ENCODE peak calls at places on chromosomes 4 and X, in six cellular contexts. V, Y, L, Q, R and B are unnamed samples.

GRCh38 chrX:73182502-73183114 is 32.0 kb downstream of the NAP1L2 start:
- DNase-seq in Y (no peak), Q (no peak), R (no peak), L (no peak), V (no peak), B (no peak)

GRCh38 chr4:147707892-147708672 is 23.8 kb upstream of the ARHGAP10 start:
- DNase-seq in V (peak; percentile 57), Y (peak; percentile 66), L (no peak), Q (no peak), R (peak; percentile 73), B (no peak)

GRCh38 chr4:28225005-28225404 is 1364.4 kb downstream of the STIM2 start:
- DNase-seq in V (peak; percentile 68), R (peak; percentile 77), L (peak; percentile 21), Q (peak; percentile 57), Y (peak; percentile 57), B (no peak)

GRCh38 chr4:12486995-12487394 is 997.1 kb downstream of the RAB28 start:
- DNase-seq in Q (no peak), V (no peak), L (no peak), R (no peak), Y (no peak), B (no peak)

GRCh38 chrX:102684772-102685520 is 27.3 kb upstream of the GPRASP2 start:
- DNase-seq in V (no peak), Y (no peak), L (no peak), R (no peak), Q (no peak), B (no peak)

GRCh38 chrX:63922221-63922620 is 137.2 kb upstream of the ARHGEF9 start:
- DNase-seq in L (no peak), R (no peak), Q (no peak), V (peak; percentile 70), Y (no peak), B (no peak)

GRCh38 chrX:115268421-115268820 is 21.1 kb upstream of the LUZP4 start:
- DNase-seq in Q (no peak), V (peak; percentile 7), R (peak; percentile 58), L (no peak), Y (peak; percentile 1), B (no peak)

GRCh38 chrX:154378059-154378798 is 866 bp upstream of the EMD start:
- DNase-seq in R (peak; percentile 73), Y (peak; percentile 70), V (peak; percentile 68), Q (peak; percentile 46), L (no peak), B (peak; percentile 99)

GRCh38 chr4:154714339-154715040 is 29.3 kb upstream of the LRAT start:
- DNase-seq in V (no peak), R (no peak), Q (no peak), Y (no peak), L (no peak), B (no peak)

GRCh38 chr4:174592256-174592984 is 70.1 kb upstream of the HPGD start:
- DNase-seq in L (no peak), Y (no peak), R (no peak), Q (no peak), V (peak; percentile 14), B (no peak)

GRCh38 chr4:150297861-150298474 is 219.7 kb downstream of the DCLK2 start:
- DNase-seq in Q (no peak), L (peak; percentile 43), R (peak; percentile 70), V (peak; percentile 71), Y (peak; percentile 79), B (no peak)

GRCh38 chrX:112043997-112044396 is 38.6 kb downstream of the TRPC5 start:
- DNase-seq in Q (no peak), L (peak; percentile 8), Y (no peak), V (peak; percentile 10), R (no peak), B (no peak)

GRCh38 chr4:98345838-98346237 is 84.7 kb downstream of the RAP1GDS1 start:
- DNase-seq in Q (no peak), R (no peak), Y (no peak), V (no peak), L (no peak), B (no peak)

GRCh38 chr4:87532907-87533306 is 3.7 kb upstream of the SPARCL1 start:
- DNase-seq in L (no peak), Q (no peak), R (no peak), V (no peak), Y (no peak), B (no peak)

GRCh38 chr4:54958236-54958635 is 167.2 kb downstream of the KDR start:
- DNase-seq in L (no peak), Q (no peak), Y (no peak), V (peak; percentile 7), R (no peak), B (no peak)

GRCh38 chr4:537436-538264 is 38.4 kb downstream of the TMEM271 start:
- DNase-seq in V (no peak), L (no peak), Q (no peak), R (no peak), Y (no peak), B (peak; percentile 67)

GRCh38 chrX:130716822-130717405 is 186.1 kb downstream of the ENOX2 start:
- DNase-seq in V (peak; percentile 16), Y (no peak), Q (no peak), R (no peak), L (no peak), B (no peak)

GRCh38 chr4:90292438-90292837 is 165.2 kb downstream of the CCSER1 start:
- DNase-seq in V (no peak), R (no peak), Y (no peak), L (no peak), Q (no peak), B (no peak)

GRCh38 chr4:33561259-33561658 is 2683.1 kb downstream of the ARAP2 start:
- DNase-seq in R (no peak), Q (no peak), L (no peak), Y (no peak), V (no peak), B (no peak)

GRCh38 chr4:36187723-36188333 is 56.5 kb downstream of the ARAP2 start:
- DNase-seq in V (peak; percentile 17), R (peak; percentile 70), Y (peak; percentile 1), Q (no peak), L (no peak), B (no peak)

GRCh38 chr4:81214518-81215218 is 354 bp downstream of the PRKG2 start:
- DNase-seq in Y (no peak), L (peak; percentile 29), R (peak; percentile 77), Q (peak; percentile 58), V (peak; percentile 69), B (peak; percentile 55)

GRCh38 chr4:184384056-184384809 is 90.1 kb downstream of the IRF2 start:
- DNase-seq in R (peak; percentile 49), L (no peak), Q (peak; percentile 29), V (peak; percentile 73), Y (peak; percentile 74), B (peak; percentile 76)

GRCh38 chr4:52931238-52931637 is 69.1 kb downstream of the RASL11B start:
- DNase-seq in Q (no peak), Y (no peak), V (no peak), R (no peak), L (no peak), B (no peak)

GRCh38 chrX:134670241-134670811 is 12.1 kb upstream of the PLAC1 start:
- DNase-seq in V (peak; percentile 84), L (no peak), Q (no peak), Y (peak; percentile 29), R (peak; percentile 51), B (peak; percentile 78)

GRCh38 chr4:171588146-171588545 is 225.1 kb upstream of the GALNTL6 start:
- DNase-seq in L (no peak), Q (no peak), R (no peak), Y (no peak), V (no peak), B (no peak)

GRCh38 chr4:76606662-76607265 is 171.7 kb downstream of the SHROOM3 start:
- DNase-seq in L (no peak), V (peak; percentile 65), Q (no peak), R (no peak), Y (no peak), B (no peak)

GRCh38 chr4:183284965-183285364 is 35.1 kb downstream of the CLDN22 start:
- DNase-seq in L (no peak), R (no peak), Y (no peak), Q (no peak), V (peak; percentile 72), B (no peak)

GRCh38 chr4:2256156-2256731 is 5.7 kb downstream of the MXD4 start:
- DNase-seq in L (no peak), Q (no peak), V (no peak), Y (no peak), R (no peak), B (peak; percentile 85)

GRCh38 chr4:2257361-2258001 is 4.4 kb downstream of the MXD4 start:
- DNase-seq in R (peak; percentile 40), Y (no peak), L (no peak), Q (no peak), V (no peak), B (peak; percentile 72)

GRCh38 chr4:2255501-2256155 is 6.3 kb downstream of the MXD4 start:
- DNase-seq in V (no peak), Q (peak; percentile 33), R (peak; percentile 51), L (no peak), Y (no peak), B (peak; percentile 87)

GRCh38 chr4:2258091-2259035 is 3.5 kb downstream of the MXD4 start:
- DNase-seq in V (no peak), Y (no peak), R (peak; percentile 39), Q (no peak), L (no peak), B (peak; percentile 76)

DNA sequence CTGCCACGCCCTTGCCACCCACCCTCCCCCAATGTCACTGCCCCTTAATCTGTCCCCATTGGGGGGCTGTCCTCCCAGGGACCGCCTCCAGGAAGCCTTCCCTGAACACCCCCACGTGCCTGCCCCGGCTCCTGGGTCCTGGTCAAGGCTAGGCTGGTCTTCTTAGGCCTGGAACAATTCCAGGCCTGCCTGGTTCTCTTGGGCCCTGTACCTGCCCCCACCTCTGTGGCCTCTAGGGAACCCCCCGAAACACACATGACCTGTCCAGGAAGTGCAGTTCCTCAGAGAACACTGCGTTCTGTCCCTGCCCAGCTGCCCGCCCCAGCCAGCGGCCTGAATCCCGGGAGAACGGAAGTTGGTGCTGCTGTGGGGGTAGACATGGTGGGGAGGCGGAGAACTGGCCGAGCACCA is 5.1 kb downstream of the MXD4 start:
- DNase-seq in Y (peak; percentile 11), Q (no peak), R (peak; percentile 44), L (no peak), V (no peak), B (peak; percentile 95)
- H3K9ac ChIP-seq in Y (no peak overlapping the region), Q (no peak overlapping the region), R (no peak overlapping the region), L (no peak overlapping the region), V (no peak overlapping the region), B (peak overlapping the region; percentile 51)

GRCh38 chr4:15234585-15235126 is 193.2 kb upstream of the C1QTNF7 start:
- DNase-seq in Y (no peak), L (no peak), R (no peak), V (peak; percentile 94), Q (no peak), B (no peak)
- H3K27ac ChIP-seq in Y (no peak overlapping the region), L (no peak overlapping the region), R (no peak overlapping the region), V (peak overlapping the region; percentile 63), Q (no peak overlapping the region), B (no peak overlapping the region)

DNA sequence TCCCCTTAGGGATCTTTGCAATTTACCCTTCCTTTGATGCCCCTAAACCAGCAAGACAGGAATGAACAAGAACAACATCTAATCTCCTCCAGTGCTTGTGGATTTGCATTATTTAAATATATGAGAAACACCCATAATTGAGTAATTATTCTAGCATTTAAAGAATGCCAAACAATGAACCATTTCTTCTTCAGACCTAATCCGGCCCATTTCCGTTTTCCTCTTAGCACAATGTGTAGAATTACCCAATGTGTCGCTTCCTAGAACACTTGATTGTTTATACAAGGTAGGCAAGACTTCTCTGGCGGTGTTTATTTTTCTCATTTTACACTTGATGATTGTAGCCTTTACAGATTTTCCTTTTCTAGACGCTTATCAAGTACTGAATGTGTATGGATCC is 43.5 kb downstream of the CLDN34 start:
- DNase-seq in Q (no peak), Y (peak; percentile 78), V (peak; percentile 69), R (no peak), L (no peak), B (no peak)
- H3K9ac ChIP-seq in Q (no peak overlapping the region), Y (peak overlapping the region; percentile 73), V (no peak overlapping the region), R (no peak overlapping the region), L (no peak overlapping the region), B (no peak overlapping the region)

GRCh38 chr4:6226506-6226905 is 26.2 kb upstream of the JAKMIP1 start:
- DNase-seq in Q (peak; percentile 14), L (no peak), R (peak; percentile 20), Y (no peak), V (no peak), B (no peak)
- H3K27ac ChIP-seq in Q (no peak overlapping the region), L (no peak overlapping the region), R (no peak overlapping the region), Y (no peak overlapping the region), V (no peak overlapping the region), B (no peak overlapping the region)